ENCODE peak calls at places on chromosomes 5 and 9, in four cellular contexts. Y, C, L and W are unnamed samples.

GRCh38 chr5:10789726-10790125 is 28.7 kb upstream of the DAP start:
- DNase-seq in Y (no peak), C (peak; percentile 1), L (no peak), W (no peak)

GRCh38 chr9:72601595-72601994 is 80.2 kb downstream of the TMC1 start:
- DNase-seq in Y (no peak), C (no peak), L (no peak), W (no peak)

GRCh38 chr9:120265791-120266190 is 314.2 kb downstream of the CDK5RAP2 start:
- DNase-seq in Y (no peak), C (peak; percentile 4), L (no peak), W (no peak)

GRCh38 chr5:132103969-132104391 is 30.4 kb downstream of the CSF2 start:
- DNase-seq in Y (peak; percentile 64), C (no peak), L (no peak), W (no peak)

GRCh38 chr9:88775037-88775471 is 216.2 kb upstream of the S1PR3 start:
- DNase-seq in Y (no peak), C (peak; percentile 98), L (no peak), W (peak; percentile 94)

GRCh38 chr5:65861830-65862241 is 64.5 kb upstream of the ERBIN start:
- DNase-seq in Y (no peak), C (peak; percentile 80), L (no peak), W (peak; percentile 87)

GRCh38 chr5:374631-375335 is 53.3 kb downstream of the AHRR start:
- DNase-seq in Y (no peak), C (no peak), L (no peak), W (no peak)

GRCh38 chr9:91924090-91924489 is 25.9 kb downstream of the ROR2 start:
- DNase-seq in Y (no peak), C (no peak), L (no peak), W (no peak)

GRCh38 chr9:100125913-100126312 is 26.9 kb downstream of the INVS start:
- DNase-seq in Y (no peak), C (no peak), L (no peak), W (no peak)

GRCh38 chr9:15390200-15390599 is 32.5 kb upstream of the SNAPC3 start:
- DNase-seq in Y (no peak), C (no peak), L (no peak), W (no peak)

GRCh38 chr5:153902026-153902425 is 136.7 kb downstream of the FAM114A2 start:
- DNase-seq in Y (no peak), C (no peak), L (no peak), W (peak; percentile 44)

GRCh38 chr5:8828596-8829321 is 717.1 kb downstream of the SEMA5A start:
- DNase-seq in Y (no peak), C (peak; percentile 33), L (no peak), W (no peak)

GRCh38 chr5:107361945-107362344 is 308.8 kb downstream of the EFNA5 start:
- DNase-seq in Y (no peak), C (peak; percentile 95), L (no peak), W (peak; percentile 6)

GRCh38 chr9:34654317-34655083 is 2.5 kb downstream of the IL11RA start:
- DNase-seq in Y (no peak), C (peak; percentile 54), L (peak; percentile 92), W (peak; percentile 91)

GRCh38 chr9:68970150-68970549 is 43.8 kb downstream of the PRKACG start:
- DNase-seq in Y (no peak), C (no peak), L (no peak), W (no peak)

GRCh38 chr5:109769597-109770291 is 80.0 kb downstream of the MAN2A1 start:
- DNase-seq in Y (no peak), C (no peak), L (no peak), W (no peak)

GRCh38 chr9:131982683-131983239 is 96.9 kb downstream of the MED27 start:
- DNase-seq in Y (no peak), C (no peak), L (no peak), W (no peak)

GRCh38 chr5:103402861-103403260 is 144.3 kb downstream of the MACIR start:
- DNase-seq in Y (no peak), C (no peak), L (no peak), W (no peak)

GRCh38 chr5:95818181-95819147 is 4.1 kb downstream of the GLRX start:
- DNase-seq in Y (peak; percentile 49), C (no peak), L (no peak), W (no peak)

GRCh38 chr9:77830618-77831285 is 182.6 kb upstream of the GNA14 start:
- DNase-seq in Y (no peak), C (no peak), L (no peak), W (peak; percentile 42)

GRCh38 chr5:10705736-10706135 is 55.3 kb downstream of the DAP start:
- DNase-seq in Y (no peak), C (no peak), L (no peak), W (no peak)

GRCh38 chr5:176818391-176819098 is 8.2 kb downstream of the UNC5A start:
- DNase-seq in Y (no peak), C (no peak), L (no peak), W (no peak)

GRCh38 chr5:13478831-13479465 is 465.5 kb downstream of the DNAH5 start:
- DNase-seq in Y (peak; percentile 14), C (peak; percentile 13), L (no peak), W (peak; percentile 31)

GRCh38 chr9:107246259-107247254 is 36.5 kb upstream of the RAD23B start:
- DNase-seq in Y (peak; percentile 18), C (no peak), L (no peak), W (no peak)

GRCh38 chr9:121133104-121133816 is 58.5 kb downstream of the CNTRL start:
- DNase-seq in Y (no peak), C (no peak), L (no peak), W (no peak)

GRCh38 chr9:19155106-19155999 is 28.1 kb upstream of the PLIN2 start:
- DNase-seq in Y (no peak), C (no peak), L (no peak), W (no peak)

GRCh38 chr9:130244548-130245165 is 20.9 kb upstream of the HMCN2 start:
- DNase-seq in Y (no peak), C (no peak), L (no peak), W (no peak)

GRCh38 chr5:108382784-108383358 is 973 bp upstream of the FBXL17 start:
- DNase-seq in Y (peak; percentile 52), C (no peak), L (no peak), W (peak; percentile 63)

GRCh38 chr5:168670881-168671575 is 91.9 kb upstream of the PANK3 start:
- DNase-seq in Y (no peak), C (no peak), L (no peak), W (no peak)

GRCh38 chr5:10582512-10582897 is 18.6 kb downstream of the ANKRD33B start:
- DNase-seq in Y (no peak), C (no peak), L (no peak), W (no peak)

GRCh38 chr5:174599992-174600391 is 124.4 kb upstream of the MSX2 start:
- DNase-seq in Y (no peak), C (no peak), L (no peak), W (no peak)

GRCh38 chr5:76145945-76146344 is 62.8 kb downstream of the SV2C start:
- DNase-seq in Y (peak; percentile 47), C (no peak), L (no peak), W (no peak)

GRCh38 chr5:4734348-4734747 is 405.8 kb upstream of the ADAMTS16 start:
- DNase-seq in Y (no peak), C (no peak), L (no peak), W (no peak)

GRCh38 chr9:4855861-4856260 is 63.1 kb downstream of the RCL1 start:
- DNase-seq in Y (no peak), C (no peak), L (no peak), W (peak; percentile 65)

GRCh38 chr9:8978334-8978733 is 1178.8 kb upstream of the DMAC1 start:
- DNase-seq in Y (no peak), C (no peak), L (no peak), W (no peak)

GRCh38 chr9:99056876-99057664 is 47.8 kb upstream of the TGFBR1 start:
- DNase-seq in Y (peak; percentile 20), C (peak; percentile 68), L (no peak), W (peak; percentile 23)

DNA sequence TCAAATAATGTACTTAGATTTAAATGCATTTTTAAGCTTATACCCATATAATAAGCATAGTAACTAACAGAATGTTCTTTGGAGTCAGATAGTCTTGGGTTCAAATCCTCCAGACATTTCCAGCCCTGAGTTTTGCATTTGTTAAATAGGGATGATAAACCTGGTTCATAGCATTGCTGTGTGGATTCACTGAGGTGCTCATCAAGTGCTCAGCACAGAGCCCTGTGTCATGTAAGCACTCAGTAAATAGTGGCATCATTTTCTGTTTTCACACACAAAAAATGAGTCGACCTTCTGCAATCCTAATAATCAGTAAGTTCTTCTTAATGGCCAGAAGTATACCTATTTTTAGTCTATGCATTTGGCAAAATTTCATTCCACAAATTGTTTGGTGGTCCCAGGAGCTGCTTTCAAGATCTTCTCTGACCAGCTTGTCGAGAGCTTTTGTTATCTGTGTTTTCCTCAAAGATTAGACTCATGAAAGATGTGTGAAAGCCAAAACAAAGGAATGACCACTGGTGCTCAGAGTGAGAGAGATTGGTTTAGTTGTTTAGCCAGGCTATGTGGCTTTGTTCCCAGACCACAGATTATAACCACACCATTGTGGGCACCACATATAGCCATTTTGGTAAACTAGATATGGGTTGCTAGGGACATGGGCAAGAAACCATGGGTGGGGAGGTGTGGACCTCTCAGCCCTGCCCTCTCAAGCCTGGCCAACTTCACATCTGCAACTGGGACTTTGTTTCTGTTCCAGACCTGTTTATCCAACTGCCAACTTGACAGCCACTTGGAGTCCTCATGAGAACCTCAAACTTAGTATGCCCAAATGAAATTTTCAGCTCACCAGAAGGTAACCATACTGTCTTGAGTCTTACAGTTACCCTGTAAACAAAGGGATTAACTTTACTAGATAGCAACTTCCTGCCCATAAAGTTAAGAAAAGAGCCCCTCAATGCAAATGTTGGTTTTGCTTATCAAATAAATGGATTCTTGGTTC is 45.0 kb downstream of the DOCK8 start:
- DNase-seq in Y (no peak), C (no peak), L (no peak), W (no peak)
- H3K4me3 ChIP-seq in Y (no peak overlapping the region), C (no peak overlapping the region), L (no peak overlapping the region), W (no peak overlapping the region)

GRCh38 chr5:111158105-111158744 is 66.0 kb upstream of the CAMK4 start:
- DNase-seq in Y (peak; percentile 71), C (peak; percentile 91), L (peak; percentile 69), W (peak; percentile 91)
- H3K4me3 ChIP-seq in Y (no peak overlapping the region), C (no peak overlapping the region), L (no peak overlapping the region), W (no peak overlapping the region)

DNA sequence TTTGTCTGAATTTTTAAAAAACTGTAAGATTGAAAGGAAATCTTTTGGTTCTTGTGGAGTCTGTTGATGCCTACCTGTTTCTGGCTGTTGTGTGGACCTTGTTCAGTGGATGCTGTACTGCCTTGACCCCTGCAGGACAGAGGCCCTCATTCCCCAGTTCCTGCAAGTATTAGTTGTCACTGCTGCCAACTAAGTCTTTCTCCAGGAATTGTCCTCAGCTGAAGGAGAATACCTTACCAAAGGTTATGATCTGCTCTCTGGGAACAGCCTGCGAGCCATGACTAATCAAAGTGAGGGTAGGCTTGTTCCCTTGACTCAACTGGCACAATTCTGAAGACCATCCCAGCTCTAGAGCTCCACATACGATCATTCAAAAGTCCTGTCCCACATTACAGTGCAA is 145.3 kb upstream of the FST start:
- DNase-seq in Y (no peak), C (peak; percentile 43), L (no peak), W (no peak)
- H3K4me3 ChIP-seq in Y (no peak overlapping the region), C (no peak overlapping the region), L (no peak overlapping the region), W (no peak overlapping the region)

DNA sequence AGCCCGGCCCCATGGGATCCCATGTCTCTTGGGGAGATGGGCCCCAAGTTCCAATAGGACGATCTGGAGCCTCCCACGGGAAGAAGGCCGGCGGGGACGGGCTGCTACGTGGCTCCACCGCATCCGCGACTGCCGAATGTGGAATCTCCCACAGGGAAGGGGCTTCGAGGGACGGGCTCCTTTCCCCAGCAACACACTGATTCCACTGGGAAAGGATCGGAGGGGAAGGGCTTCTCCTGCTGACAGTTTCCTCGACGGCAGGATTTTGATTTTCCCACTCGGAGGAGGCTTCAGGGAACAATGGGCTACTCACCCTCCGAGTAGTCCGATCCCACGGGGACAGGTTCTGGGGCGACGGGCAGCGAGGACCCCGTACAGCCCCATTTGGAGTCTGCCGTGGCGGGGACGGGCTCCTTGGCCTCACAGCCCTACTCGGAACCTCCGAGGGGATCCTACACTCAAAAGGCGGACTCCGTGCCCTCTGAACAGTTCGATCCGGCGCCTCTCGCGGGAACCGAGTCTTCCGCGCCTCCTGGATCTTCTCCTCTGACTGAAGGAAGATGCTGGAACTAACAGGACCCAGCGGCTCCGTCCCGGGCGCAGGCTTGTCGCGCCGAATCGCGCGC is 1.3 kb downstream of the PROB1 start:
- DNase-seq in Y (no peak), C (no peak), L (no peak), W (no peak)
- H3K4me3 ChIP-seq in Y (peak overlapping the region; percentile 79), C (no peak overlapping the region), L (peak overlapping the region; percentile 35), W (peak overlapping the region; percentile 71)